ENCODE peak calls at places on chromosomes 11 and 22, in ten cellular contexts. Y is mesenchymal stem cell, H is IMR-90, L is endodermal cell, E is H1, P is mammary epithelial cell, Q is SK-N-SH, V is colonic mucosa, G is neural progenitor cell, M is GM23248. S is an unnamed sample. For H3K27me3 and H3K4me1, the result is how much of the 10 kb centered on the place peaks cover.

GRCh38 chr11:123576501-123576900 is 77.9 kb downstream of the SCN3B start:
- DNase-seq in M (no peak), E (no peak), G (no peak), V (no peak), Q (no peak), Y (no peak), P (no peak), H (no peak), L (no peak), S (no peak)

GRCh38 chr11:63705526-63705925 is 24.2 kb downstream of the RTN3 start:
- DNase-seq in G (no peak), P (no peak), H (no peak), E (no peak), M (no peak), Q (no peak), V (no peak), L (no peak), Y (no peak), S (no peak)

GRCh38 chr11:76579047-76579751 is 91.3 kb downstream of the LRRC32 start:
- DNase-seq in Y (peak), G (peak), M (no peak), H (no peak), V (no peak), P (no peak), E (peak), L (peak), Q (peak), S (no peak)

GRCh38 chr11:117950999-117951961 is 22.1 kb upstream of the TMPRSS13 start:
- DNase-seq in G (no peak), P (no peak), H (no peak), M (no peak), L (no peak), V (no peak), Q (no peak), E (peak), Y (no peak), S (peak)

GRCh38 chr11:105489431-105489830 is 120.4 kb upstream of the GRIA4 start:
- DNase-seq in E (no peak), V (no peak), G (peak), Q (no peak), M (peak), H (peak), P (no peak), L (no peak), Y (peak), S (no peak)

GRCh38 chr22:49883294-49883640 is 29.6 kb downstream of the ZBED4 start:
- DNase-seq in Y (no peak), H (peak), L (no peak), E (no peak), M (peak), Q (no peak), G (no peak), P (no peak), V (no peak), S (no peak)

GRCh38 chr11:28108909-28109308 is 721 bp downstream of the METTL15 start:
- DNase-seq in G (no peak), H (no peak), P (no peak), Y (peak), V (no peak), M (peak), E (no peak), L (no peak), Q (no peak), S (no peak)

GRCh38 chr11:117882539-117882938 is 6.1 kb upstream of the FXYD6 start:
- DNase-seq in E (no peak), Q (no peak), H (no peak), P (no peak), Y (peak), G (no peak), L (peak), V (no peak), M (no peak), S (no peak)

GRCh38 chr11:82557274-82557673 is 176.4 kb downstream of the FAM181B start:
- DNase-seq in M (no peak), Q (no peak), L (no peak), V (no peak), P (no peak), H (no peak), G (no peak), Y (no peak), E (no peak), S (peak)

GRCh38 chr11:36148701-36149100 is 140.5 kb downstream of the COMMD9 start:
- DNase-seq in G (no peak), H (no peak), Y (no peak), E (no peak), P (no peak), V (no peak), L (no peak), M (no peak), Q (no peak), S (no peak)

GRCh38 chr11:67301951-67302516 is 1.3 kb upstream of the SSH3 start:
- DNase-seq in G (peak), E (peak), L (peak), P (no peak), Q (no peak), H (peak), V (peak), M (peak), Y (peak), S (no peak)

GRCh38 chr11:18392434-18393321 is 1.7 kb upstream of the LDHA start:
- DNase-seq in P (peak), G (no peak), L (no peak), Q (no peak), Y (no peak), H (no peak), M (peak), E (no peak), V (no peak), S (no peak)

GRCh38 chr11:40306938-40307548 is 1152.4 kb downstream of the LRRC4C start:
- DNase-seq in Q (peak), V (no peak), L (peak), H (peak), P (peak), M (peak), G (peak), Y (peak), E (no peak), S (peak)

GRCh38 chr11:34161812-34162506 is 56.5 kb downstream of the NAT10 start:
- DNase-seq in L (no peak), M (peak), E (no peak), Q (no peak), G (no peak), Y (no peak), H (peak), V (no peak), P (peak), S (no peak)

GRCh38 chr11:132131051-132131450 is 760.6 kb downstream of the NTM start:
- DNase-seq in H (no peak), M (no peak), G (no peak), Y (no peak), L (no peak), E (no peak), V (no peak), Q (no peak), P (no peak), S (no peak)

GRCh38 chr11:115352805-115353483 is 151.3 kb downstream of the CADM1 start:
- DNase-seq in E (no peak), Q (peak), M (no peak), G (no peak), V (no peak), Y (no peak), H (peak), P (no peak), L (no peak), S (no peak)

GRCh38 chr11:1921576-1922141 is 2.2 kb downstream of the TNNT3 start:
- DNase-seq in V (peak), E (no peak), L (no peak), P (no peak), G (peak), Y (no peak), Q (peak), H (no peak), M (peak), S (no peak)

GRCh38 chr11:99370557-99371200 is 349.9 kb downstream of the CNTN5 start:
- DNase-seq in P (no peak), G (peak), L (peak), Q (no peak), V (no peak), Y (peak), M (peak), E (no peak), H (peak), S (no peak)

GRCh38 chr22:49838771-49839717 is 11.4 kb upstream of the BRD1 start:
- DNase-seq in L (peak), E (peak), Y (no peak), G (peak), M (no peak), V (peak), H (peak), P (peak), Q (no peak), S (no peak)

GRCh38 chr11:82791779-82792178 is 58.1 kb upstream of the FAM181B start:
- DNase-seq in E (no peak), M (no peak), P (no peak), L (no peak), Y (no peak), Q (peak), G (no peak), H (no peak), V (no peak), S (no peak)

GRCh38 chr11:93505703-93506102 is 37.5 kb downstream of the SMCO4 start:
- DNase-seq in P (no peak), Q (no peak), M (no peak), L (no peak), G (no peak), Y (no peak), E (no peak), V (no peak), H (no peak), S (no peak)

GRCh38 chr22:37802310-37803194 is 5.2 kb upstream of the GCAT start:
- DNase-seq in L (peak), Y (peak), V (peak), Q (peak), P (no peak), H (peak), E (peak), M (peak), G (peak), S (no peak)
- H3K9ac ChIP-seq in L (peak), Y (peak), V (peak), Q (peak), P (no peak), H (peak), E (no peak), M (peak), G (no peak), S (no peak)

GRCh38 chr22:22833059-22833458 is 54.6 kb upstream of the IGLL5 start:
- DNase-seq in L (no peak), H (no peak), M (no peak), P (no peak), V (no peak), G (no peak), Q (no peak), E (no peak), Y (no peak), S (no peak)
- H3K27me3 ChIP-seq in L (under half), H (under half), M (under half), P (under half), V (under half), G (half or more), Q (under half), E (under half), Y (under half), S (under half)

DNA sequence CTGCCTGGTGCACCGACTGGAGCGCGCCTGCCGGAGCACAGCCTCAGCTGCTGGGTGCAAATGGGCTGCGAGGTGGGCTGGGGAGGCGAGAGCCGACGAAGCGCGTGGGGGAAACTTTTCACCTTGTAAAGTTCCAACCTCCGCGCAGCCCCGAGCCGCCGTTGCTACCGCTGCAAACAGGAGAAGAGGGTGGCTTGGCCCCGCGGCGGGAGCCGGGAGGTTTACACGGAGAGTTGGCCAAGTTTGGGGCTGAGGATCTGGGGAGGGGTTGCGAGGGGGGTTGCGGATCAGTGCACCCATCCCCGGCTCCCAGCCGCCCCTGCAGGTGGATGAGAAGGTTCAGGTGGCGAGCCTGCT is 566 bp downstream of the FAT3 start:
- DNase-seq in H (no peak), M (no peak), P (peak), Y (no peak), L (peak), V (no peak), G (peak), E (no peak), Q (no peak), S (no peak)
- H3K4me1 ChIP-seq in H (under half), M (under half), P (under half), Y (under half), L (under half), V (under half), G (under half), E (under half), Q (under half), S (under half)

DNA sequence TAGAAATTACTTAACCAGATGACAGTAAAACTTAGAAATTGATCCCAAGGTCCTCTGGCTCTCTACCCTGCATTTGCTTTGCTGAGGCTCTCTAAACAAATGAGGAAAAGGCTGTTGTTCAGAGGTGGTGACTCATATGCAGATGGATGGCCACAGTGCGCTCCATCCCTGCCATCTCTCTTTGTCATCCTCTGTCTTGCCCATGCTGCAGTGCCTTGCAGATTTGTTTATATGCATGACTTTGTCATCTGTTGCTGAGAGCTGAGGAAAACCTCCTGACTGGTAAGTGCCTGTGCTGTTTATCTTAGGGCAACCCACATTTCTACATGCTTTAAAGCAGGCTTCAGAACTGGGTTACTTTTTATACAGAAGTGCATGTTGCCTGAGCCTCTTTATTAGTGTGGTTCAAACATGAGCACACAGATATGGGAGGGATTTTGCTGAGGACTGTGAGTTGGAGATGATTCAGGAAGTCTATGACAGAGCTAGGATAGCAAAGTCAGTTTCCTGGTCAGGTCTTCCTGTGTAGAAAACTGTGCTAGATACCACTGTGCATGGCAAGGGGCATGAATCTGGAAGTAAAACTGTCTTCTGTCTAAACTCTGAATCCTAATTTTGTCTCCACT is 57.4 kb downstream of the JAM3 start:
- DNase-seq in M (peak), H (peak), V (no peak), P (peak), Y (peak), G (no peak), L (peak), Q (peak), E (no peak), S (no peak)
- H3K9ac ChIP-seq in M (peak), H (no peak), V (no peak), P (no peak), Y (peak), G (no peak), L (no peak), Q (peak), E (no peak), S (no peak)

DNA sequence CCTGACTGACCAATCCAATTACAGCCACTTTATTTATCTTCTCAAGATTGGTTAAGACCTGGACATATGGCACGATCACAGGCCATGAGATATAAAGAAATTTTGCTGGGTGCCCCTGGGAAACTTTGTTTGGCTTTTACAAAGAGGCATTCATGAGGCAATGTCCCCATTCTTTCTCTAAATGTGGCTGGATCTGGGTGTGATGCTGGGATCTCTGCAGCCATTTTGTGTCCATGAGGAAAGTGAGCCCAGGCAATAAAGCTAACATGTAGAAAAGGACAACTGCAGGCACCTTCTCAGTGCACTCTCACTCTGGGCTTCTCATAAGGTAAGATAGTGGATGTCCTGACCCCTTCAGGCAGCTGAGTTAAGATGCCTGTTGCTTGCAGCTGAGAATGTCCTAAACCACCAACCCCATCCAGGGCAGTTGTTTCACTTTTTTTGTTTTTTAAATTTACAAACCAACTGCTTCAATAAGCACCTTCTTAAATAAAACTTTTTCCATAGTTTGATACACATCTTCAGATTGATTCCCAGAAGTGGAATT is 372.3 kb downstream of the MIAT start:
- DNase-seq in G (no peak), Q (no peak), H (no peak), P (no peak), V (no peak), L (no peak), Y (no peak), E (no peak), M (no peak), S (no peak)
- H3K27me3 ChIP-seq in G (under half), Q (under half), H (under half), P (under half), V (under half), L (under half), Y (under half), E (under half), M (under half), S (under half)

GRCh38 chr11:119188067-119188466 is 2.8 kb downstream of the NHERF4 start:
- DNase-seq in P (no peak), Q (peak), L (peak), G (no peak), M (no peak), V (no peak), E (no peak), Y (no peak), H (no peak), S (no peak)

GRCh38 chr11:119190531-119190930 is 5.3 kb downstream of the NHERF4 start:
- DNase-seq in H (no peak), L (peak), Q (peak), Y (no peak), M (no peak), V (no peak), G (no peak), P (no peak), E (no peak), S (no peak)

GRCh38 chr11:119188887-119189286 is 3.6 kb downstream of the NHERF4 start:
- DNase-seq in M (no peak), V (no peak), G (no peak), H (no peak), Y (no peak), Q (peak), P (no peak), E (no peak), L (no peak), S (no peak)

GRCh38 chr11:119187123-119187892 is 2.0 kb downstream of the NHERF4 start:
- DNase-seq in V (no peak), E (no peak), H (no peak), M (no peak), P (no peak), Y (no peak), Q (peak), G (no peak), L (peak), S (no peak)

DNA sequence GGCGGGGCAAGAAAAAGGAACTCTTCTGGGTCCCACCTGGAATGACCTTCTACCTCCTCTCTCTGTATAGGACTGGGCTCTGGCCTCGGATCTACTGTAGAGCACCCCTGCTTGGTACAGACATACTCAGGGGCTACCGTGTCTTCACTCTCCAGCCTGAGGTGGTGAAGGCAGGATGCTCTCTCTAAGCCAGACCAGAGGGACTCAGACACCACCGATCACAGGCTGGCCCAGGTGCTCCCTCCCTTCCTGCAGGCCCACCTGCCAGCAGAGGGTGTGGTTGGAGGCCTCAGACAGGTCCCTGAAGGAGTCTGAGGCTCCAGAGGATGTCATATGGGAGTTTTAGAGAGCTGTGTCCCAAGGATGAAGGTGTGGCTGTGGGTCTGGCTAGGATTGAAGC is 4.1 kb downstream of the NHERF4 start:
- DNase-seq in E (no peak), Q (peak), V (no peak), G (no peak), M (no peak), H (no peak), L (peak), Y (no peak), P (no peak), S (no peak)
- H3K4me1 ChIP-seq in E (under half), Q (under half), V (under half), G (under half), M (under half), H (under half), L (under half), Y (under half), P (under half), S (under half)

GRCh38 chr22:42560381-42560780 is 6.6 kb downstream of the SERHL2 start:
- DNase-seq in Q (no peak), L (no peak), G (no peak), Y (no peak), P (no peak), E (no peak), M (no peak), V (no peak), H (no peak), S (no peak)

GRCh38 chr22:42560781-42561180 is 7.0 kb downstream of the SERHL2 start:
- DNase-seq in G (peak), M (peak), L (peak), Q (peak), H (no peak), V (no peak), P (no peak), Y (peak), E (no peak), S (peak)

GRCh38 chr22:42562684-42563083 is 8.9 kb downstream of the SERHL2 start:
- DNase-seq in Y (no peak), G (no peak), P (no peak), M (no peak), L (no peak), H (no peak), V (no peak), Q (no peak), E (no peak), S (no peak)

GRCh38 chr22:42561856-42562255 is 8.1 kb downstream of the SERHL2 start:
- DNase-seq in P (no peak), M (no peak), G (no peak), H (no peak), L (no peak), Q (peak), V (no peak), Y (no peak), E (no peak), S (no peak)

GRCh38 chr22:42562282-42562681 is 8.5 kb downstream of the SERHL2 start:
- DNase-seq in L (no peak), V (peak), Q (no peak), G (no peak), H (no peak), P (no peak), E (no peak), M (no peak), Y (no peak), S (peak)
- H3K9ac ChIP-seq in L (no peak), V (no peak), Q (no peak), G (no peak), H (no peak), P (no peak), E (peak), M (no peak), Y (no peak), S (peak)

DNA sequence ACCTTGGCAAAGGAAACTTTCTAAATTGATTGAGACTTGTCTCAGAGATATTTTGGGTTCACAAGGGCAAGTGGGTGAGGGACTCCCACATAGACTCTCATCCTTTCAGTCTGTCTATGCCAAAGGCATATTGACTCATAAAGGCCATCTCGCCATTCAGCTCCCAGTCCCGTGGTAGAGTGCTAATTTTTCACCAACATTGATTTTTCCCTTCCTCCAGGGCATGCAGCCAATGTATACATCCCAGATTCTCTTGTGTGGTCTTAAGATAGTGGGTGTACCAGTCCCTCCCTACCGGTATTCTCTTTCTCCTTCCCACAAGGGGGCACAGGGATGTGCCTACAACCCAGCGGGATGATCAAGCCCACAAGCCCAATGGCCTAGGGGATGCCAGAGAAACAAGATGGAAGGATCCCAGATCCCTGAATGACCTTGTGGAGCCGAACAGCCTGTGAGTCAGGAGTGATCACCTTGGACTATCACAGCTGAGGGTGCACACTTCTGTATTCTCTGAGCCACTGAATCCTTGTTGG is 8.0 kb downstream of the C11orf96 start:
- DNase-seq in Q (no peak), V (no peak), G (no peak), Y (peak), M (no peak), P (no peak), H (no peak), L (no peak), E (no peak), S (no peak)
- H3K27me3 ChIP-seq in Q (under half), V (under half), G (under half), Y (under half), M (under half), P (under half), H (under half), L (under half), E (under half), S (under half)

S was measured in Karpas-422.